ENCODE peak calls at places on chromosomes 7 and 10, in eight cellular contexts. O is CD4-positive, alpha-beta T cell; X is NB4; H is caudate nucleus; C is astrocyte of the hippocampus; M is activated CD4-positive, alpha-beta T cell treated with anti-CD3 and anti-CD28 coated beads for 24 hours; U is T-helper 1 cell; Q is cardiac muscle cell. L is an unnamed sample.

GRCh38 chr10:49227406-49227805 is 39.2 kb upstream of the TMEM273 start:
- DNase-seq in M (no peak), H (no peak), C (no peak), U (no peak), X (no peak), Q (no peak), O (no peak), L (no peak)

GRCh38 chr10:79014796-79015195 is 54.0 kb upstream of the ZMIZ1 start:
- DNase-seq in M (no peak), Q (no peak), O (no peak), U (no peak), X (no peak), H (peak), C (no peak), L (no peak)

GRCh38 chr7:1192171-1192676 is 32.2 kb upstream of the ZFAND2A start:
- DNase-seq in C (peak), Q (peak), M (no peak), X (peak), U (no peak), O (no peak), H (no peak), L (no peak)

GRCh38 chr7:85102813-85103350 is 84.0 kb downstream of the SEMA3D start:
- DNase-seq in M (no peak), U (no peak), O (no peak), Q (peak), H (no peak), C (peak), X (no peak), L (no peak)

GRCh38 chr7:3649250-3649649 is 348.2 kb downstream of the SDK1 start:
- DNase-seq in C (peak), Q (no peak), U (no peak), O (no peak), H (no peak), X (no peak), M (no peak), L (no peak)

GRCh38 chr10:118769898-118770600 is 15.3 kb upstream of the CACUL1 start:
- DNase-seq in X (no peak), H (no peak), Q (no peak), C (no peak), M (no peak), O (no peak), U (no peak), L (no peak)

GRCh38 chr10:68501691-68502090 is 25.6 kb downstream of the SLC25A16 start:
- DNase-seq in H (no peak), U (no peak), X (no peak), M (no peak), O (no peak), C (no peak), Q (no peak), L (no peak)

GRCh38 chr7:38310601-38311057 is 37.2 kb upstream of the TARP start:
- DNase-seq in H (no peak), C (peak), Q (peak), O (no peak), M (no peak), X (peak), U (no peak), L (no peak)

GRCh38 chr7:95045236-95045923 is 138.0 kb downstream of the PPP1R9A start:
- DNase-seq in Q (peak), C (peak), M (no peak), H (peak), X (peak), O (no peak), U (no peak), L (no peak)

GRCh38 chr10:133275683-133276092 is 980 bp downstream of the ADAM8 start:
- DNase-seq in U (no peak), M (peak), Q (no peak), O (no peak), X (peak), H (no peak), C (no peak), L (peak)

GRCh38 chr7:4215176-4215720 is 466.8 kb upstream of the FOXK1 start:
- DNase-seq in M (no peak), X (no peak), Q (no peak), C (no peak), H (no peak), U (no peak), O (no peak), L (no peak)

GRCh38 chr10:96846395-96846794 is 14.3 kb downstream of the LCOR start:
- DNase-seq in X (no peak), U (no peak), M (no peak), H (no peak), O (no peak), Q (no peak), C (no peak), L (no peak)

GRCh38 chr7:94160719-94161435 is 156.7 kb upstream of the BET1 start:
- DNase-seq in C (no peak), X (peak), M (no peak), U (no peak), Q (no peak), O (no peak), H (no peak), L (no peak)

GRCh38 chr10:121070257-121070656 is 219.1 kb downstream of the WDR11 start:
- DNase-seq in X (peak), H (no peak), U (no peak), C (no peak), Q (peak), O (no peak), M (no peak), L (no peak)

GRCh38 chr7:26298432-26299058 is 6.9 kb downstream of the SNX10 start:
- DNase-seq in C (no peak), Q (no peak), X (peak), U (no peak), H (no peak), M (no peak), O (no peak), L (no peak)

GRCh38 chr7:44380831-44381493 is 55.6 kb upstream of the CAMK2B start:
- DNase-seq in H (no peak), M (no peak), Q (peak), X (no peak), U (no peak), O (no peak), C (no peak), L (no peak)

GRCh38 chr10:114719311-114719710 is 61.2 kb upstream of the ABLIM1 start:
- DNase-seq in O (no peak), H (no peak), C (no peak), M (no peak), U (no peak), Q (no peak), X (no peak), L (no peak)

GRCh38 chr7:21996641-21997040 is 50.9 kb upstream of the CDCA7L start:
- DNase-seq in X (no peak), C (no peak), U (no peak), H (no peak), O (no peak), M (no peak), Q (no peak), L (no peak)

GRCh38 chr10:97498841-97499560 is at the start of gene UBTD1:
- DNase-seq in H (peak), Q (peak), X (peak), C (no peak), O (peak), U (peak), M (peak), L (peak)

GRCh38 chr10:49518982-49519578 is 19.8 kb downstream of the ERCC6 start:
- DNase-seq in U (peak), M (no peak), C (peak), H (no peak), Q (peak), X (peak), O (no peak), L (no peak)

GRCh38 chr7:121329460-121330052 is 756 bp downstream of the WNT16 start:
- DNase-seq in M (no peak), X (no peak), C (peak), H (no peak), Q (no peak), O (no peak), U (no peak), L (no peak)

GRCh38 chr7:106247827-106248201 is 37.0 kb downstream of the NAMPT start:
- DNase-seq in H (no peak), Q (no peak), M (no peak), O (no peak), X (no peak), U (no peak), C (no peak), L (no peak)

GRCh38 chr7:101363734-101364374 is 1.2 kb downstream of the COL26A1 start:
- DNase-seq in C (peak), Q (peak), U (peak), M (peak), X (peak), H (peak), O (peak), L (peak)

GRCh38 chr10:128281343-128281742 is 155.1 kb upstream of the MKI67 start:
- DNase-seq in Q (no peak), H (no peak), U (no peak), C (no peak), M (no peak), O (no peak), X (no peak), L (no peak)

GRCh38 chr7:97015279-97015678 is 9.4 kb downstream of the DLX5 start:
- DNase-seq in C (no peak), Q (no peak), X (no peak), U (no peak), O (no peak), M (no peak), H (no peak), L (no peak)

GRCh38 chr10:13453896-13454295 is 74.9 kb downstream of the BEND7 start:
- DNase-seq in C (no peak), O (no peak), M (peak), X (peak), U (no peak), Q (no peak), H (no peak), L (no peak)

GRCh38 chr10:71014021-71014782 is 125.8 kb upstream of the PCBD1 start:
- DNase-seq in X (no peak), C (no peak), M (no peak), O (no peak), U (no peak), H (no peak), Q (no peak), L (no peak)

GRCh38 chr7:25759281-25759680 is 392.7 kb upstream of the NFE2L3 start:
- DNase-seq in Q (no peak), M (no peak), X (no peak), C (no peak), U (no peak), O (no peak), H (no peak), L (no peak)

L was measured in effector CD8-positive, alpha-beta T cell.